ENCODE peak calls at places on chromosomes 7 and 10, in eight cellular contexts. R, D, B, X, I, L, V and N are unnamed samples.

GRCh38 chr7:20749896-20750295 is 36.8 kb downstream of the SP8 start:
- DNase-seq in X (no peak), R (no peak), V (no peak), B (no peak), I (no peak), L (no peak), D (no peak), N (no peak)

GRCh38 chr7:71984348-71984747 is 427.8 kb downstream of the CALN1 start:
- DNase-seq in B (no peak), X (no peak), I (no peak), D (no peak), L (no peak), R (no peak), V (no peak), N (no peak)

GRCh38 chr10:46235705-46236536 is 50.9 kb upstream of the ANTXRL start:
- DNase-seq in B (no peak), I (no peak), L (no peak), X (no peak), R (no peak), D (no peak), V (no peak), N (peak; percentile 33)

GRCh38 chr7:131546126-131546525 is 10.3 kb downstream of the PODXL start:
- DNase-seq in X (no peak), I (no peak), B (no peak), V (no peak), R (no peak), L (peak; percentile 60), D (no peak), N (no peak)

GRCh38 chr10:14820010-14820774 is 17.6 kb downstream of the CDNF start:
- DNase-seq in I (no peak), X (no peak), V (no peak), L (no peak), B (no peak), D (no peak), R (no peak), N (no peak)

GRCh38 chr10:7481382-7481765 is 70.5 kb upstream of the SFMBT2 start:
- DNase-seq in L (no peak), D (no peak), R (no peak), X (no peak), B (no peak), I (no peak), V (no peak), N (no peak)

GRCh38 chr7:3234851-3235250 is 66.2 kb upstream of the SDK1 start:
- DNase-seq in R (no peak), B (no peak), V (no peak), L (no peak), X (no peak), D (no peak), I (no peak), N (no peak)

GRCh38 chr7:116802784-116803183 is 59.6 kb upstream of the CAPZA2 start:
- DNase-seq in V (peak; percentile 33), I (peak; percentile 63), L (peak; percentile 59), D (no peak), R (no peak), B (peak; percentile 4), X (peak; percentile 39), N (peak; percentile 58)

GRCh38 chr10:62961951-62962523 is 145.9 kb upstream of the EGR2 start:
- DNase-seq in D (no peak), B (no peak), R (no peak), I (no peak), X (peak; percentile 3), L (no peak), V (no peak), N (no peak)

GRCh38 chr10:58266003-58266825 is 1.5 kb downstream of the IPMK start:
- DNase-seq in V (peak; percentile 21), L (peak; percentile 37), D (no peak), R (no peak), B (no peak), I (no peak), X (peak; percentile 45), N (peak; percentile 67)

GRCh38 chr10:109931153-109931552 is 7.8 kb upstream of the XPNPEP1 start:
- DNase-seq in D (no peak), L (no peak), R (peak; percentile 64), V (no peak), I (no peak), B (no peak), X (no peak), N (no peak)

GRCh38 chr7:94223375-94224084 is 171.2 kb upstream of the COL1A2 start:
- DNase-seq in V (no peak), X (peak; percentile 41), D (no peak), B (peak; percentile 17), R (no peak), I (peak; percentile 41), L (no peak), N (no peak)

GRCh38 chr10:21191512-21191911 is 294.4 kb upstream of the NEBL start:
- DNase-seq in D (no peak), R (no peak), V (no peak), B (no peak), I (peak; percentile 47), X (no peak), L (no peak), N (no peak)

GRCh38 chr10:18472977-18473376 is 178.4 kb downstream of the NSUN6 start:
- DNase-seq in X (peak; percentile 7), D (no peak), L (peak; percentile 7), R (no peak), I (no peak), V (peak; percentile 22), B (no peak), N (no peak)

GRCh38 chr7:151993977-151994676 is 31.3 kb upstream of the GALNT11 start:
- DNase-seq in X (no peak), L (no peak), I (no peak), D (no peak), V (no peak), B (no peak), R (no peak), N (no peak)

GRCh38 chr7:99132922-99133321 is 11.0 kb downstream of the SMURF1 start:
- DNase-seq in I (no peak), R (no peak), L (no peak), V (no peak), X (no peak), D (peak; percentile 53), B (no peak), N (no peak)

GRCh38 chr7:148814938-148815559 is 69.0 kb downstream of the EZH2 start:
- DNase-seq in V (no peak), D (no peak), R (no peak), I (no peak), B (no peak), X (no peak), L (no peak), N (no peak)

GRCh38 chr10:5692476-5693358 is 8.1 kb downstream of the TASOR2 start:
- DNase-seq in D (peak; percentile 78), V (peak; percentile 74), L (peak; percentile 66), R (peak; percentile 30), X (peak; percentile 87), I (no peak), B (peak; percentile 58), N (peak; percentile 48)

GRCh38 chr10:49567810-49568209 is 28.9 kb upstream of the ERCC6 start:
- DNase-seq in D (no peak), X (no peak), I (no peak), R (no peak), V (no peak), B (no peak), L (no peak), N (no peak)

GRCh38 chr10:109062371-109062770 is 860.9 kb downstream of the XPNPEP1 start:
- DNase-seq in R (no peak), L (no peak), B (no peak), V (no peak), I (no peak), X (peak; percentile 0), D (no peak), N (no peak)

GRCh38 chr7:148807451-148807850 is 76.6 kb downstream of the EZH2 start:
- DNase-seq in X (no peak), B (no peak), V (no peak), D (no peak), I (no peak), L (no peak), R (no peak), N (no peak)

GRCh38 chr7:124765401-124766352 is at the start of gene GPR37:
- DNase-seq in D (peak; percentile 69), I (peak; percentile 32), L (peak; percentile 70), V (peak; percentile 69), B (peak; percentile 59), R (peak; percentile 44), X (no peak), N (no peak)

GRCh38 chr7:142483659-142484317 is 225.9 kb upstream of the PRSS58 start:
- DNase-seq in B (no peak), D (no peak), L (no peak), V (no peak), R (no peak), X (no peak), I (no peak), N (no peak)
- TF ChIP-seq CTCF in B (peak; percentile 37), D (no peak), L (no peak), V (no peak), R (no peak), X (peak; percentile 60), I (no peak), N (peak; percentile 74)

DNA sequence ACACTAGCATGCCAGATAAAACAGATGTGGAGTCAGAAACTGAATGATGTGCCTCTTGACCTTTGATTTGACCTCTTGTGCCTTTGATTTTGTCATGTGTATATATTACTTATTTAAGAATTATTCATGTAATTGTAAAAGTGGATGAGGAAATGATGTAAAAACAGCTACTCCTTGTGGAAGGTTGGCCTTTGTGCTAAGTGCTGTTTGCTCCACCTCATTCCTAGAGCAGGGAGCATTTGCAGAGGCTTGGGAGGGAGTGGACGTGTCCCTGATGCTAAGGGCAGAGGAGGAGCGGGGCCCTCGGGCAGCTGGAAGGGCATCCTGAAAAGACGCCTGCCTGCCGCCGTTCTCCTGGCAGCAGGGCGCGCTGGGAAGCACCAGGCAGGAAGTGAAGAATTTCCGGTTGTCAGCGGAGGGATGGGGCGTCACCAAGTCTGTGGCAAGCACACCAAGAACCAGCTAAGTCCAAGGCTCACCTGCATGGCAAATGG is 197.6 kb upstream of the ZNF32 start:
- DNase-seq in B (no peak), L (peak; percentile 29), X (no peak), V (no peak), R (no peak), I (no peak), D (no peak), N (no peak)
- TF ChIP-seq CTCF in B (no peak), L (no peak), X (no peak), V (no peak), R (no peak), I (no peak), D (no peak), N (no peak)

DNA sequence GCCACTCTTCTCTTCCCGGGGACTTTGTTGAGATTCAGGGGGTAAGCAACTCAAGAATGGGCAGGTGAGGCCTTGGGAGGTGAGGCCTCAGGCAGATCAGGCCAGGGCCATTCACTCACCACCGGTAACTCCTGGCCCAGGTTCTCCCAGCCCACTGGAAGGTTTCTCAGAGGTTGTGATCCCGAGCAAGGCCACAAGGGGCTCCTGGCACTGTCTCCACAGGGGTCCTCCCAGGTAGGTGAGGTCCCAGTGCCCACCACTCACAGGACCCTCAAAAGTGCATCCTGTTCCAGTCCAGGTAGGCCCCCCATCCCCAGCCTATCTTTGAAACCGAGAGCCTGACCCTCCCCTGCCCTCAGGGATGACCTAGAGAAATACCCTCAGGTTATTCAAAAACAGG is 236.1 kb downstream of the BUB3 start:
- DNase-seq in I (no peak), L (no peak), R (no peak), B (no peak), X (no peak), D (no peak), V (peak; percentile 28), N (no peak)
- TF ChIP-seq CTCF in I (no peak), L (no peak), R (no peak), B (no peak), X (peak; percentile 60), D (no peak), V (peak; percentile 6), N (no peak)

GRCh38 chr10:77606751-77607150 is 30.9 kb downstream of the KCNMA1 start:
- DNase-seq in V (no peak), I (no peak), R (no peak), B (no peak), X (no peak), L (no peak), D (no peak), N (no peak)
- TF ChIP-seq CTCF in V (no peak), I (peak; percentile 19), R (no peak), B (no peak), X (no peak), L (no peak), D (no peak), N (no peak)